ENCODE peak calls at places on chromosomes 6 and 20, in six cellular contexts. One of them, this sample, is unnamed. For H3K4me1, the result is how much of the 10 kb centered on the place peaks cover.

GRCh38 chr6:4395386-4395785 is 260.0 kb upstream of the ECI2 start:
- DNase-seq in CD8-positive, alpha-beta memory T cell: no peak
- DNase-seq in uterus: no peak
- DNase-seq in right cardiac atrium: no peak
- DNase-seq in body of pancreas: no peak
- DNase-seq in A549: no peak
- DNase-seq in this sample: no peak

GRCh38 chr6:167588920-167589614 is 237.6 kb upstream of the AFDN start:
- DNase-seq in CD8-positive, alpha-beta memory T cell: no peak
- DNase-seq in A549: no peak
- DNase-seq in uterus: no peak
- DNase-seq in right cardiac atrium: no peak
- DNase-seq in body of pancreas: no peak
- DNase-seq in this sample: no peak

GRCh38 chr20:47334022-47334551 is 22.4 kb downstream of the ZMYND8 start:
- DNase-seq in body of pancreas: no peak
- DNase-seq in CD8-positive, alpha-beta memory T cell: no peak
- DNase-seq in uterus: no peak
- DNase-seq in A549: peak
- DNase-seq in right cardiac atrium: no peak
- DNase-seq in this sample: peak

GRCh38 chr6:168130683-168131371 is 51.8 kb upstream of the FRMD1 start:
- DNase-seq in A549: no peak
- DNase-seq in CD8-positive, alpha-beta memory T cell: no peak
- DNase-seq in body of pancreas: no peak
- DNase-seq in right cardiac atrium: no peak
- DNase-seq in uterus: no peak
- DNase-seq in this sample: no peak

GRCh38 chr20:57260959-57261357 is 5.5 kb downstream of the BMP7 start:
- DNase-seq in A549: no peak
- DNase-seq in uterus: no peak
- DNase-seq in CD8-positive, alpha-beta memory T cell: no peak
- DNase-seq in right cardiac atrium: no peak
- DNase-seq in body of pancreas: no peak
- DNase-seq in this sample: no peak

GRCh38 chr6:128005009-128005408 is 104.2 kb upstream of the THEMIS start:
- DNase-seq in right cardiac atrium: no peak
- DNase-seq in A549: no peak
- DNase-seq in uterus: no peak
- DNase-seq in body of pancreas: no peak
- DNase-seq in CD8-positive, alpha-beta memory T cell: no peak
- DNase-seq in this sample: no peak

GRCh38 chr20:54102543-54102942 is 32.1 kb upstream of the BCAS1 start:
- DNase-seq in uterus: no peak
- DNase-seq in body of pancreas: no peak
- DNase-seq in right cardiac atrium: no peak
- DNase-seq in A549: no peak
- DNase-seq in CD8-positive, alpha-beta memory T cell: no peak
- DNase-seq in this sample: no peak

GRCh38 chr20:44716309-44717106 is 1.3 kb downstream of the CCN5 start:
- DNase-seq in A549: no peak
- DNase-seq in body of pancreas: no peak
- DNase-seq in uterus: no peak
- DNase-seq in right cardiac atrium: peak
- DNase-seq in CD8-positive, alpha-beta memory T cell: no peak
- DNase-seq in this sample: no peak

GRCh38 chr6:157490870-157491269 is 109.9 kb downstream of the ZDHHC14 start:
- DNase-seq in right cardiac atrium: no peak
- DNase-seq in uterus: no peak
- DNase-seq in CD8-positive, alpha-beta memory T cell: no peak
- DNase-seq in A549: no peak
- DNase-seq in body of pancreas: no peak
- DNase-seq in this sample: no peak

GRCh38 chr20:35005463-35005961 is 49.8 kb downstream of the MYH7B start:
- DNase-seq in A549: no peak
- DNase-seq in right cardiac atrium: peak
- DNase-seq in body of pancreas: peak
- DNase-seq in uterus: peak
- DNase-seq in CD8-positive, alpha-beta memory T cell: no peak
- DNase-seq in this sample: no peak

GRCh38 chr6:110878751-110879539 is 4.4 kb downstream of the AMD1 start:
- DNase-seq in CD8-positive, alpha-beta memory T cell: peak
- DNase-seq in A549: peak
- DNase-seq in body of pancreas: no peak
- DNase-seq in uterus: no peak
- DNase-seq in right cardiac atrium: no peak
- DNase-seq in this sample: no peak

GRCh38 chr20:57651977-57652864 is 32.0 kb upstream of the ZBP1 start:
- DNase-seq in uterus: peak
- DNase-seq in CD8-positive, alpha-beta memory T cell: no peak
- DNase-seq in right cardiac atrium: peak
- DNase-seq in A549: no peak
- DNase-seq in body of pancreas: peak
- DNase-seq in this sample: peak

GRCh38 chr6:163415620-163416379 is 1.3 kb downstream of the QKI start:
- DNase-seq in body of pancreas: peak
- DNase-seq in right cardiac atrium: peak
- DNase-seq in CD8-positive, alpha-beta memory T cell: peak
- DNase-seq in A549: peak
- DNase-seq in uterus: peak
- DNase-seq in this sample: peak

GRCh38 chr6:112004397-112005341 is 49.2 kb upstream of the CCN6 start:
- DNase-seq in CD8-positive, alpha-beta memory T cell: no peak
- DNase-seq in body of pancreas: no peak
- DNase-seq in right cardiac atrium: peak
- DNase-seq in uterus: no peak
- DNase-seq in A549: no peak
- DNase-seq in this sample: no peak

GRCh38 chr6:97240222-97240621 is 42.8 kb downstream of the MMS22L start:
- DNase-seq in body of pancreas: no peak
- DNase-seq in CD8-positive, alpha-beta memory T cell: no peak
- DNase-seq in right cardiac atrium: no peak
- DNase-seq in uterus: no peak
- DNase-seq in A549: peak
- DNase-seq in this sample: no peak

GRCh38 chr6:81557811-81558210 is 194.7 kb downstream of the TENT5A start:
- DNase-seq in body of pancreas: no peak
- DNase-seq in A549: no peak
- DNase-seq in right cardiac atrium: no peak
- DNase-seq in uterus: no peak
- DNase-seq in CD8-positive, alpha-beta memory T cell: no peak
- DNase-seq in this sample: no peak

GRCh38 chr20:7926767-7927166 is 13.5 kb downstream of the HAO1 start:
- DNase-seq in A549: peak
- DNase-seq in CD8-positive, alpha-beta memory T cell: no peak
- DNase-seq in uterus: no peak
- DNase-seq in body of pancreas: no peak
- DNase-seq in right cardiac atrium: no peak
- DNase-seq in this sample: no peak

GRCh38 chr6:26502169-26502568 is 2.1 kb downstream of the BTN1A1 start:
- DNase-seq in CD8-positive, alpha-beta memory T cell: peak
- DNase-seq in right cardiac atrium: no peak
- DNase-seq in body of pancreas: no peak
- DNase-seq in A549: no peak
- DNase-seq in uterus: no peak
- DNase-seq in this sample: no peak

GRCh38 chr6:27183082-27183832 is 64.2 kb upstream of the PRSS16 start:
- DNase-seq in CD8-positive, alpha-beta memory T cell: no peak
- DNase-seq in body of pancreas: no peak
- DNase-seq in A549: no peak
- DNase-seq in uterus: no peak
- DNase-seq in right cardiac atrium: no peak
- DNase-seq in this sample: no peak

GRCh38 chr6:54285595-54285994 is 22.6 kb upstream of the TINAG start:
- DNase-seq in right cardiac atrium: no peak
- DNase-seq in body of pancreas: no peak
- DNase-seq in CD8-positive, alpha-beta memory T cell: no peak
- DNase-seq in uterus: no peak
- DNase-seq in A549: no peak
- DNase-seq in this sample: no peak

GRCh38 chr6:116059713-116060571 is 749 bp downstream of the FRK start:
- DNase-seq in right cardiac atrium: no peak
- DNase-seq in A549: no peak
- DNase-seq in CD8-positive, alpha-beta memory T cell: no peak
- DNase-seq in uterus: no peak
- DNase-seq in body of pancreas: peak
- DNase-seq in this sample: peak

GRCh38 chr6:136737343-136738177 is 54.7 kb downstream of the MAP3K5 start:
- DNase-seq in CD8-positive, alpha-beta memory T cell: no peak
- DNase-seq in right cardiac atrium: no peak
- DNase-seq in A549: no peak
- DNase-seq in body of pancreas: peak
- DNase-seq in uterus: peak
- DNase-seq in this sample: no peak

GRCh38 chr6:73340048-73340447 is 14.0 kb downstream of the DPPA5 start:
- DNase-seq in uterus: no peak
- DNase-seq in A549: no peak
- DNase-seq in CD8-positive, alpha-beta memory T cell: no peak
- DNase-seq in right cardiac atrium: no peak
- DNase-seq in body of pancreas: no peak
- DNase-seq in this sample: no peak

GRCh38 chr6:144566868-144567615 is 281.9 kb downstream of the UTRN start:
- DNase-seq in right cardiac atrium: no peak
- DNase-seq in A549: no peak
- DNase-seq in CD8-positive, alpha-beta memory T cell: no peak
- DNase-seq in uterus: no peak
- DNase-seq in body of pancreas: no peak
- DNase-seq in this sample: no peak

GRCh38 chr6:20691185-20691584 is 156.9 kb downstream of the CDKAL1 start:
- DNase-seq in uterus: no peak
- DNase-seq in right cardiac atrium: peak
- DNase-seq in A549: no peak
- DNase-seq in CD8-positive, alpha-beta memory T cell: no peak
- DNase-seq in body of pancreas: no peak
- DNase-seq in this sample: no peak

GRCh38 chr20:34540596-34541263 is 17.8 kb upstream of the MAP1LC3A start:
- DNase-seq in uterus: no peak
- DNase-seq in CD8-positive, alpha-beta memory T cell: no peak
- DNase-seq in body of pancreas: no peak
- DNase-seq in A549: no peak
- DNase-seq in right cardiac atrium: peak
- DNase-seq in this sample: no peak

GRCh38 chr6:168315626-168316025 is 4.0 kb downstream of the DACT2 start:
- DNase-seq in uterus: no peak
- DNase-seq in right cardiac atrium: no peak
- DNase-seq in A549: no peak
- DNase-seq in CD8-positive, alpha-beta memory T cell: no peak
- DNase-seq in body of pancreas: no peak
- DNase-seq in this sample: no peak

GRCh38 chr20:34538671-34539123 is 19.8 kb upstream of the MAP1LC3A start:
- DNase-seq in body of pancreas: peak
- DNase-seq in CD8-positive, alpha-beta memory T cell: peak
- DNase-seq in right cardiac atrium: peak
- DNase-seq in A549: peak
- DNase-seq in uterus: peak
- DNase-seq in this sample: peak

GRCh38 chr6:11650297-11650696 is 112.7 kb downstream of the TMEM170B start:
- DNase-seq in uterus: no peak
- DNase-seq in A549: peak
- DNase-seq in right cardiac atrium: peak
- DNase-seq in CD8-positive, alpha-beta memory T cell: no peak
- DNase-seq in body of pancreas: no peak
- DNase-seq in this sample: no peak
- H3K4me1 ChIP-seq in uterus: under half
- H3K4me1 ChIP-seq in A549: under half
- H3K4me1 ChIP-seq in right cardiac atrium: under half
- H3K4me1 ChIP-seq in CD8-positive, alpha-beta memory T cell: under half
- H3K4me1 ChIP-seq in body of pancreas: under half
- H3K4me1 ChIP-seq in this sample: under half

DNA sequence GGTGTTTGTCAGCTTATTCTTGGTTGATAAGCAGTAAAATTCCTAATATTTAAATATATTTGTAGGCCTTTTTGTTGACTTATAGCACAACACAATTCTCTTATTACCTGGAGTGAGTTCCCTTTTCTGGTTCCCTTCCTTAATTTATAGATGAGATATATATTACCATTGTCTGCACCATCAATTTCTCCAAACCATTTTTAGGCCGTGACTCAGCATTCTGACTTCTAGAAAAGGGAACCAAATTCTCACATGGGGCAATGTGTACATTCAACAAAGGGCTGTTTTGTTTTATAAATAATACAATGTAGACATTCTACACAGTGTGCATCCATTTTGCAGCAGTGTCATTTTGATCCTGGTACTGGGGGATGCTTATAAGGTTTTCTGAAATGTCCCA is 52.8 kb downstream of the NCOA7 start:
- DNase-seq in right cardiac atrium: no peak
- DNase-seq in CD8-positive, alpha-beta memory T cell: no peak
- DNase-seq in body of pancreas: no peak
- DNase-seq in A549: no peak
- DNase-seq in uterus: no peak
- DNase-seq in this sample: no peak
- H3K27ac ChIP-seq in right cardiac atrium: no peak
- H3K27ac ChIP-seq in CD8-positive, alpha-beta memory T cell: no peak
- H3K27ac ChIP-seq in body of pancreas: no peak
- H3K27ac ChIP-seq in A549: peak
- H3K27ac ChIP-seq in uterus: peak
- H3K27ac ChIP-seq in this sample: no peak

GRCh38 chr6:35488517-35488862 is 8.4 kb downstream of the TEAD3 start:
- DNase-seq in body of pancreas: no peak
- DNase-seq in A549: no peak
- DNase-seq in right cardiac atrium: no peak
- DNase-seq in CD8-positive, alpha-beta memory T cell: no peak
- DNase-seq in uterus: no peak
- DNase-seq in this sample: no peak
- H3K4me1 ChIP-seq in body of pancreas: half or more
- H3K4me1 ChIP-seq in A549: under half
- H3K4me1 ChIP-seq in right cardiac atrium: under half
- H3K4me1 ChIP-seq in CD8-positive, alpha-beta memory T cell: under half
- H3K4me1 ChIP-seq in uterus: half or more
- H3K4me1 ChIP-seq in this sample: half or more

GRCh38 chr6:11613858-11614257 is 76.3 kb downstream of the TMEM170B start:
- DNase-seq in CD8-positive, alpha-beta memory T cell: no peak
- DNase-seq in uterus: no peak
- DNase-seq in A549: peak
- DNase-seq in body of pancreas: no peak
- DNase-seq in right cardiac atrium: no peak
- DNase-seq in this sample: no peak
- H3K27ac ChIP-seq in CD8-positive, alpha-beta memory T cell: no peak
- H3K27ac ChIP-seq in uterus: no peak
- H3K27ac ChIP-seq in A549: peak
- H3K27ac ChIP-seq in body of pancreas: no peak
- H3K27ac ChIP-seq in right cardiac atrium: no peak
- H3K27ac ChIP-seq in this sample: peak

GRCh38 chr6:139370707-139371345 is 3.6 kb downstream of the CITED2 start:
- DNase-seq in CD8-positive, alpha-beta memory T cell: no peak
- DNase-seq in right cardiac atrium: no peak
- DNase-seq in body of pancreas: no peak
- DNase-seq in uterus: no peak
- DNase-seq in A549: no peak
- DNase-seq in this sample: no peak
- H3K4me1 ChIP-seq in CD8-positive, alpha-beta memory T cell: under half
- H3K4me1 ChIP-seq in right cardiac atrium: under half
- H3K4me1 ChIP-seq in body of pancreas: under half
- H3K4me1 ChIP-seq in uterus: under half
- H3K4me1 ChIP-seq in A549: under half
- H3K4me1 ChIP-seq in this sample: under half

GRCh38 chr6:155519339-155519738 is 63.7 kb upstream of the NOX3 start:
- DNase-seq in body of pancreas: no peak
- DNase-seq in uterus: no peak
- DNase-seq in A549: no peak
- DNase-seq in CD8-positive, alpha-beta memory T cell: no peak
- DNase-seq in right cardiac atrium: no peak
- DNase-seq in this sample: no peak
- H3K27ac ChIP-seq in body of pancreas: no peak
- H3K27ac ChIP-seq in uterus: no peak
- H3K27ac ChIP-seq in A549: no peak
- H3K27ac ChIP-seq in CD8-positive, alpha-beta memory T cell: no peak
- H3K27ac ChIP-seq in right cardiac atrium: no peak
- H3K27ac ChIP-seq in this sample: no peak

GRCh38 chr20:59779656-59780380 is 153.6 kb downstream of the SYCP2 start:
- DNase-seq in A549: no peak
- DNase-seq in CD8-positive, alpha-beta memory T cell: no peak
- DNase-seq in body of pancreas: no peak
- DNase-seq in right cardiac atrium: no peak
- DNase-seq in uterus: no peak
- DNase-seq in this sample: no peak
- H3K4me1 ChIP-seq in A549: under half
- H3K4me1 ChIP-seq in CD8-positive, alpha-beta memory T cell: under half
- H3K4me1 ChIP-seq in body of pancreas: under half
- H3K4me1 ChIP-seq in right cardiac atrium: under half
- H3K4me1 ChIP-seq in uterus: under half
- H3K4me1 ChIP-seq in this sample: under half